ENCODE peak calls at places on chromosomes 5 and 9, in five cellular contexts. One of them, this sample, is unnamed.

GRCh38 chr5:6708814-6709213 is 4.4 kb upstream of the TENT4A start:
- DNase-seq in RWPE1: no peak
- DNase-seq in heart right ventricle: peak; percentile 39
- DNase-seq in C1 segment of cervical spinal cord: no peak
- DNase-seq in fibroblast of the aortic adventitia: no peak
- DNase-seq in this sample: no peak

GRCh38 chr5:122498163-122498562 is 186.1 kb downstream of the SNCAIP start:
- DNase-seq in fibroblast of the aortic adventitia: no peak
- DNase-seq in C1 segment of cervical spinal cord: no peak
- DNase-seq in heart right ventricle: no peak
- DNase-seq in RWPE1: no peak
- DNase-seq in this sample: peak; percentile 6

GRCh38 chr9:97387936-97388684 is 23.8 kb upstream of the TDRD7 start:
- DNase-seq in fibroblast of the aortic adventitia: no peak
- DNase-seq in heart right ventricle: no peak
- DNase-seq in RWPE1: no peak
- DNase-seq in C1 segment of cervical spinal cord: no peak
- DNase-seq in this sample: no peak

GRCh38 chr5:108521841-108522506 is 140.1 kb upstream of the FBXL17 start:
- DNase-seq in heart right ventricle: no peak
- DNase-seq in fibroblast of the aortic adventitia: peak; percentile 75
- DNase-seq in RWPE1: peak; percentile 61
- DNase-seq in C1 segment of cervical spinal cord: no peak
- DNase-seq in this sample: no peak

GRCh38 chr9:126756876-126757415 is 47.9 kb upstream of the ZBTB43 start:
- DNase-seq in C1 segment of cervical spinal cord: no peak
- DNase-seq in RWPE1: no peak
- DNase-seq in heart right ventricle: no peak
- DNase-seq in fibroblast of the aortic adventitia: no peak
- DNase-seq in this sample: peak; percentile 9

GRCh38 chr5:40497573-40497972 is 182.1 kb upstream of the PTGER4 start:
- DNase-seq in fibroblast of the aortic adventitia: peak; percentile 63
- DNase-seq in heart right ventricle: no peak
- DNase-seq in C1 segment of cervical spinal cord: no peak
- DNase-seq in RWPE1: peak; percentile 24
- DNase-seq in this sample: no peak

GRCh38 chr9:127980056-127980705 is 608 bp downstream of the EEIG1 start:
- DNase-seq in C1 segment of cervical spinal cord: no peak
- DNase-seq in fibroblast of the aortic adventitia: no peak
- DNase-seq in RWPE1: no peak
- DNase-seq in heart right ventricle: peak; percentile 55
- DNase-seq in this sample: no peak

GRCh38 chr9:74908665-74909064 is 20.9 kb upstream of the TRPM6 start:
- DNase-seq in fibroblast of the aortic adventitia: no peak
- DNase-seq in RWPE1: no peak
- DNase-seq in C1 segment of cervical spinal cord: no peak
- DNase-seq in heart right ventricle: no peak
- DNase-seq in this sample: no peak

GRCh38 chr5:93892481-93892880 is 151.1 kb upstream of the POU5F2 start:
- DNase-seq in C1 segment of cervical spinal cord: no peak
- DNase-seq in heart right ventricle: no peak
- DNase-seq in RWPE1: no peak
- DNase-seq in fibroblast of the aortic adventitia: no peak
- DNase-seq in this sample: no peak

GRCh38 chr5:95960802-95961616 is 642 bp downstream of the ELL2 start:
- DNase-seq in RWPE1: peak; percentile 79
- DNase-seq in C1 segment of cervical spinal cord: no peak
- DNase-seq in fibroblast of the aortic adventitia: peak; percentile 78
- DNase-seq in heart right ventricle: peak; percentile 83
- DNase-seq in this sample: peak; percentile 70

GRCh38 chr5:54807421-54807820 is 178.0 kb downstream of the ESM1 start:
- DNase-seq in heart right ventricle: no peak
- DNase-seq in C1 segment of cervical spinal cord: no peak
- DNase-seq in fibroblast of the aortic adventitia: peak; percentile 78
- DNase-seq in RWPE1: peak; percentile 85
- DNase-seq in this sample: no peak

GRCh38 chr5:107671742-107672211 is 1.0 kb upstream of the EFNA5 start:
- DNase-seq in heart right ventricle: no peak
- DNase-seq in C1 segment of cervical spinal cord: no peak
- DNase-seq in fibroblast of the aortic adventitia: peak; percentile 45
- DNase-seq in RWPE1: peak; percentile 87
- DNase-seq in this sample: no peak

GRCh38 chr9:131545786-131546335 is 538 bp downstream of the PRRT1B start:
- DNase-seq in heart right ventricle: no peak
- DNase-seq in RWPE1: no peak
- DNase-seq in C1 segment of cervical spinal cord: no peak
- DNase-seq in fibroblast of the aortic adventitia: no peak
- DNase-seq in this sample: no peak

GRCh38 chr9:68505681-68506409 is 34.8 kb downstream of the TMEM252 start:
- DNase-seq in RWPE1: no peak
- DNase-seq in fibroblast of the aortic adventitia: peak; percentile 18
- DNase-seq in heart right ventricle: no peak
- DNase-seq in C1 segment of cervical spinal cord: no peak
- DNase-seq in this sample: no peak

GRCh38 chr5:146872191-146872590 is 6.4 kb downstream of the PPP2R2B start:
- DNase-seq in heart right ventricle: no peak
- DNase-seq in C1 segment of cervical spinal cord: no peak
- DNase-seq in fibroblast of the aortic adventitia: no peak
- DNase-seq in RWPE1: no peak
- DNase-seq in this sample: no peak

GRCh38 chr9:130129425-130130061 is 42.7 kb upstream of the NCS1 start:
- DNase-seq in RWPE1: no peak
- DNase-seq in fibroblast of the aortic adventitia: no peak
- DNase-seq in heart right ventricle: no peak
- DNase-seq in C1 segment of cervical spinal cord: no peak
- DNase-seq in this sample: no peak

GRCh38 chr5:138408023-138408422 is 30.8 kb upstream of the REEP2 start:
- DNase-seq in RWPE1: no peak
- DNase-seq in fibroblast of the aortic adventitia: no peak
- DNase-seq in heart right ventricle: no peak
- DNase-seq in C1 segment of cervical spinal cord: no peak
- DNase-seq in this sample: no peak

GRCh38 chr9:135674977-135675376 is 11.9 kb downstream of the LCN9 start:
- DNase-seq in heart right ventricle: no peak
- DNase-seq in RWPE1: no peak
- DNase-seq in C1 segment of cervical spinal cord: no peak
- DNase-seq in fibroblast of the aortic adventitia: no peak
- DNase-seq in this sample: no peak

GRCh38 chr5:131393498-131393968 is 129.7 kb downstream of the CDC42SE2 start:
- DNase-seq in fibroblast of the aortic adventitia: peak; percentile 91
- DNase-seq in heart right ventricle: no peak
- DNase-seq in C1 segment of cervical spinal cord: no peak
- DNase-seq in RWPE1: no peak
- DNase-seq in this sample: no peak

GRCh38 chr9:81604306-81605153 is 84.8 kb downstream of the TLE1 start:
- DNase-seq in fibroblast of the aortic adventitia: peak; percentile 32
- DNase-seq in RWPE1: no peak
- DNase-seq in heart right ventricle: no peak
- DNase-seq in C1 segment of cervical spinal cord: no peak
- DNase-seq in this sample: no peak

GRCh38 chr5:83577036-83577636 is 105.6 kb downstream of the VCAN start:
- DNase-seq in C1 segment of cervical spinal cord: no peak
- DNase-seq in fibroblast of the aortic adventitia: peak; percentile 90
- DNase-seq in heart right ventricle: no peak
- DNase-seq in RWPE1: peak; percentile 47
- DNase-seq in this sample: no peak

GRCh38 chr5:177472460-177473441 is 683 bp downstream of the DBN1 start:
- DNase-seq in heart right ventricle: no peak
- DNase-seq in C1 segment of cervical spinal cord: no peak
- DNase-seq in fibroblast of the aortic adventitia: no peak
- DNase-seq in RWPE1: no peak
- DNase-seq in this sample: no peak

GRCh38 chr5:16603701-16604100 is 13.1 kb downstream of the RETREG1 start:
- DNase-seq in RWPE1: no peak
- DNase-seq in C1 segment of cervical spinal cord: no peak
- DNase-seq in heart right ventricle: no peak
- DNase-seq in fibroblast of the aortic adventitia: no peak
- DNase-seq in this sample: no peak

GRCh38 chr9:130053109-130053503 is 600 bp upstream of the GPR107 start:
- DNase-seq in C1 segment of cervical spinal cord: no peak
- DNase-seq in RWPE1: no peak
- DNase-seq in fibroblast of the aortic adventitia: no peak
- DNase-seq in heart right ventricle: no peak
- DNase-seq in this sample: no peak

GRCh38 chr5:80055491-80056170 is 20.5 kb downstream of the THBS4 start:
- DNase-seq in C1 segment of cervical spinal cord: no peak
- DNase-seq in fibroblast of the aortic adventitia: no peak
- DNase-seq in heart right ventricle: no peak
- DNase-seq in RWPE1: peak; percentile 69
- DNase-seq in this sample: no peak

GRCh38 chr9:110356639-110357038 is 19.0 kb upstream of the TXNDC8 start:
- DNase-seq in RWPE1: no peak
- DNase-seq in fibroblast of the aortic adventitia: no peak
- DNase-seq in heart right ventricle: no peak
- DNase-seq in C1 segment of cervical spinal cord: no peak
- DNase-seq in this sample: no peak

GRCh38 chr9:120583958-120584369 is 4.0 kb upstream of the CDK5RAP2 start:
- DNase-seq in fibroblast of the aortic adventitia: peak; percentile 84
- DNase-seq in C1 segment of cervical spinal cord: no peak
- DNase-seq in RWPE1: peak; percentile 40
- DNase-seq in heart right ventricle: no peak
- DNase-seq in this sample: peak; percentile 81

GRCh38 chr5:88667187-88668141 is 215.5 kb downstream of the MEF2C start:
- DNase-seq in RWPE1: no peak
- DNase-seq in fibroblast of the aortic adventitia: no peak
- DNase-seq in C1 segment of cervical spinal cord: no peak
- DNase-seq in heart right ventricle: no peak
- DNase-seq in this sample: peak; percentile 69

GRCh38 chr5:2020730-2021129 is 138.0 kb upstream of the IRX4 start:
- DNase-seq in RWPE1: peak; percentile 28
- DNase-seq in heart right ventricle: no peak
- DNase-seq in C1 segment of cervical spinal cord: no peak
- DNase-seq in fibroblast of the aortic adventitia: no peak
- DNase-seq in this sample: no peak

GRCh38 chr5:94094793-94095441 is 353.5 kb upstream of the POU5F2 start:
- DNase-seq in fibroblast of the aortic adventitia: no peak
- DNase-seq in C1 segment of cervical spinal cord: no peak
- DNase-seq in heart right ventricle: no peak
- DNase-seq in RWPE1: no peak
- DNase-seq in this sample: no peak

GRCh38 chr5:115389074-115389798 is 92.8 kb upstream of the CCDC112 start:
- DNase-seq in RWPE1: no peak
- DNase-seq in C1 segment of cervical spinal cord: no peak
- DNase-seq in heart right ventricle: no peak
- DNase-seq in fibroblast of the aortic adventitia: peak; percentile 66
- DNase-seq in this sample: no peak